ENCODE peak calls at places on chromosomes 11 and 22, in four cellular contexts. H, C, S and I are unnamed samples.
A peak's percentile ranks its signal among the peaks of the same experiment; 100 is the strongest.

GRCh38 chr11:95148421-95148820 is 58.8 kb downstream of the ENDOD1 start:
- DNase-seq in H (no peak), C (no peak), S (no peak), I (peak; percentile 46)

GRCh38 chr11:120236169-120237107 is 3.5 kb upstream of the POU2F3 start:
- DNase-seq in H (no peak), C (no peak), S (no peak), I (no peak)

GRCh38 chr11:33620423-33621120 is 80.1 kb downstream of the C11orf91 start:
- DNase-seq in H (no peak), C (no peak), S (no peak), I (no peak)

GRCh38 chr11:14357843-14358728 is 897 bp downstream of the RRAS2 start:
- DNase-seq in H (peak; percentile 74), C (peak; percentile 69), S (peak; percentile 67), I (peak; percentile 55)

GRCh38 chr22:30411780-30412179 is 13.8 kb upstream of the MTFP1 start:
- DNase-seq in H (no peak), C (no peak), S (no peak), I (no peak)

GRCh38 chr11:130390071-130390758 is 38.2 kb downstream of the ADAMTS8 start:
- DNase-seq in H (no peak), C (peak; percentile 68), S (no peak), I (no peak)

GRCh38 chr22:44311855-44312170 is 938 bp downstream of the SHISAL1 start:
- DNase-seq in H (no peak), C (no peak), S (no peak), I (no peak)

GRCh38 chr11:61961570-61962212 is 5.7 kb downstream of the FTH1 start:
- DNase-seq in H (peak; percentile 55), C (peak; percentile 70), S (no peak), I (no peak)

GRCh38 chr11:104534268-104534667 is 364.0 kb downstream of the CASP12 start:
- DNase-seq in H (no peak), C (no peak), S (no peak), I (no peak)

GRCh38 chr11:57885298-57886035 is 123.9 kb downstream of the CTNND1 start:
- DNase-seq in H (no peak), C (peak; percentile 10), S (no peak), I (peak; percentile 29)

GRCh38 chr11:47179655-47179991 is 2.9 kb upstream of the ARFGAP2 start:
- DNase-seq in H (no peak), C (no peak), S (peak; percentile 45), I (peak; percentile 66)

GRCh38 chr11:31643831-31644230 is 134.3 kb downstream of the ELP4 start:
- DNase-seq in H (no peak), C (no peak), S (no peak), I (no peak)

GRCh38 chr11:111364503-111364902 is 14.6 kb downstream of the POU2AF1 start:
- DNase-seq in H (no peak), C (no peak), S (no peak), I (no peak)

GRCh38 chr22:45308624-45309421 is 911 bp upstream of the FAM118A start:
- DNase-seq in H (peak; percentile 50), C (no peak), S (no peak), I (no peak)

GRCh38 chr22:27388090-27388600 is 413.4 kb downstream of the MN1 start:
- DNase-seq in H (no peak), C (no peak), S (no peak), I (no peak)

GRCh38 chr22:36435516-36436415 is 45.7 kb downstream of the TXN2 start:
- DNase-seq in H (no peak), C (peak; percentile 90), S (peak; percentile 76), I (no peak)

GRCh38 chr11:31995525-31996123 is 95.2 kb upstream of the RCN1 start:
- DNase-seq in H (no peak), C (peak; percentile 16), S (no peak), I (no peak)

GRCh38 chr11:93572621-93573020 is 29.4 kb upstream of the SMCO4 start:
- DNase-seq in H (no peak), C (no peak), S (no peak), I (no peak)

GRCh38 chr11:120180571-120181445 is 30.0 kb upstream of the OAF start:
- DNase-seq in H (no peak), C (no peak), S (no peak), I (no peak)

GRCh38 chr11:20647976-20648565 is 21.3 kb upstream of the NELL1 start:
- DNase-seq in H (no peak), C (peak; percentile 51), S (no peak), I (peak; percentile 31)

GRCh38 chr22:37244922-37245722 is 1.1 kb upstream of the RAC2 start:
- DNase-seq in H (no peak), C (no peak), S (no peak), I (no peak)

GRCh38 chr11:34380696-34381095 is 22.9 kb upstream of the ABTB2 start:
- DNase-seq in H (no peak), C (no peak), S (no peak), I (no peak)

GRCh38 chr22:45503816-45504702 is 1.4 kb downstream of the FBLN1 start:
- DNase-seq in H (peak; percentile 53), C (no peak), S (peak; percentile 46), I (no peak)

GRCh38 chr22:49297871-49298721 is 529.6 kb downstream of the BRD1 start:
- DNase-seq in H (no peak), C (no peak), S (no peak), I (no peak)

GRCh38 chr22:19776433-19777031 is 16.0 kb downstream of the TBX1 start:
- DNase-seq in H (no peak), C (no peak), S (peak; percentile 43), I (no peak)

GRCh38 chr11:61555051-61555969 is 25.6 kb downstream of the SYT7 start:
- DNase-seq in H (no peak), C (no peak), S (no peak), I (no peak)

GRCh38 chr11:57793711-57794110 is 32.1 kb downstream of the CTNND1 start:
- DNase-seq in H (no peak), C (no peak), S (no peak), I (no peak)

GRCh38 chr11:37124384-37124783 is 526.3 kb upstream of the RAG2 start:
- DNase-seq in H (no peak), C (no peak), S (no peak), I (no peak)

DNA sequence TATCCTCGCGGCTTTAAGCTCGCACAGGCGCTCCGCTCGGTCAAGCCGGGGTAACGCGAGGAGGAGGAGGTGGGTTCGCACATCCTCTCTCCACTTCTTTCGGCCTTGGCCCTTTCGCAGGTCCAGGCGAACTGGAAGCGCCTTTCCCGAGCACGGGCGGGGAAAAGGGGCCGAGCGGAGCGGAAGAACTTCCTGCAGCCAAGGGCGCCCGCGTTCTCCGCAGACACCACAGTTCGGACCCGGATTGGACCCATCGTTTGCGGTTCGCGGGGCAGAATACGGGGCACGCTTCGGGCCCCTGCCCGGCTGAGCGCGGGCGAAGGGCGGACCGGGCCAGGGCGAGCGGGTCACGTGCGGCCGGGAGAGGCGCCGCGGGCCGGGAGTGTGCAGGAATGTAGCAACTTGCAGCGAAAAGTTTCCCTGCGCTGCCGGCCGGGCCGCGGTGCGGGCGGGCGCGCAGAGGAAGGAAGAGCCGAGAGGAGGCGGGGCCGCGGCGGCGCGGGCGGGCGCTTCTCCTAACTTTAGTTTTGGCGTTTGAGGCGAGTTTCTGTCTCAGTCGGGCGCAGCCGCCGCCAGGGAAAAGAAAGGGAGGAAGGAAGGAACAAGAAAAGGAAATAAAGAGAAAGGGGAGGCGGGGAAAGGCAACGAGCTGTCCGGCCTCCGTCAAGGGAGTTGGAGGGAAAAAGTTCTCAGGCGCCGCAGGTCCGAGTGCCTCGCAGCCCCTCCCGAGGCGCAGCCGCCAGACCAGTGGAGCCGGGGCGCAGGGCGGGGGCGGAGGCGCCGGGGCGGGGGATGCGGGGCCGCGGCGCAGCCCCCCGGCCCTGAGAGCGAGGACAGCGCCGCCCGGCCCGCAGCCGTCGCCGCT is at the start of gene YAP1:
- DNase-seq in H (peak; percentile 94), C (peak; percentile 88), S (peak; percentile 91), I (peak; percentile 72)
- TF ChIP-seq POLR2A in H (peak; percentile 66), C (peak; percentile 40), S (peak; percentile 65), I (no peak)

GRCh38 chr22:40187389-40187788 is 9.7 kb downstream of the TNRC6B start:
- DNase-seq in H (no peak), C (no peak), S (no peak), I (no peak)
- TF ChIP-seq POLR2A in H (no peak), C (no peak), S (no peak), I (no peak)

DNA sequence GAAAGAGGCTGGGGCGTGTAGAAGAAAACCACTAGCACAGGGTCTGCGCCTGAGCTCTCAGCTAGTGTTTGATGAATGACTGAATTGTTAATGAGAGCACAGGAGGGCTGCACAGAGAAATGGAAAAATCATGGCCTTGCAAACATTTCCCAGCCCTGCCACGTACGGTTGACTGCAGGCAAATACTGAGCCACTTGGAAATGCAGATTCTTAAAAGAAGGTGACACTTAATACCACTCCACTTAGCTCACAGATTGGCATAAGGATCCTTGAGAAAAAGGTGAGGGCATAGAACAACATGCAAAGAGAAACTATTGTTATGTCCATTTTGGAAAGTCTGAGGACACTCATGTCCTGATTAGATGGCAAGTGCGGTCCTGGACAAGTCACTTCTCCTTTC is 148.7 kb downstream of the NXPE2 start:
- DNase-seq in H (no peak), C (no peak), S (no peak), I (no peak)
- TF ChIP-seq POLR2A in H (no peak), C (no peak), S (no peak), I (no peak)

GRCh38 chr11:68082478-68082877 is 38.7 kb downstream of the CHKA start:
- DNase-seq in H (no peak), C (no peak), S (no peak), I (no peak)

GRCh38 chr11:68081691-68082090 is 39.5 kb downstream of the CHKA start:
- DNase-seq in H (no peak), C (peak; percentile 85), S (peak; percentile 78), I (no peak)

GRCh38 chr11:68077617-68078592 is 39.1 kb downstream of the TCIRG1 start:
- DNase-seq in H (no peak), C (no peak), S (no peak), I (no peak)

DNA sequence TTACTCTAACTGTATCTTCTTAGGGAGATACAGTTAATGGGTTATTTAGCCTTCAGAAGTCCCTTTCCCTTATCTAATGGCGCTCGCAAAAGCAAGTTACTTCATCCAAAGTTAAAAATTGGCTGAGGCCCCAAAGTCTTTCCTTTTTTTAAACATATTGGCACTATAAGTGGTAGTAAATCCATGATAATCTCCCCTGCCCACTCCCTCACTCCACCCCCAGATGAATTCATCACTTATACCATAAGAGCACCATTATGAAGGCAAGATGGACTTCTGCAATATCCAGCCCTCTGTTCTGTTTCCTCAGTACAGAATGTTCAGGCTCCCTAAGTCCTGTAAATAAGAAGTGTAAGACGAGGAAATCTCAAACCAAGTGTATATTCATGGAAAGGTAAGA is 37.7 kb downstream of the CHKA start:
- DNase-seq in H (no peak), C (no peak), S (no peak), I (no peak)
- TF ChIP-seq POLR2A in H (no peak), C (no peak), S (no peak), I (no peak)

GRCh38 chr11:76320929-76321328 is 60.0 kb downstream of the THAP12 start:
- DNase-seq in H (no peak), C (no peak), S (no peak), I (no peak)

GRCh38 chr11:76321340-76321739 is 59.6 kb downstream of the THAP12 start:
- DNase-seq in H (no peak), C (peak; percentile 57), S (no peak), I (no peak)

GRCh38 chr11:76316726-76317125 is 64.2 kb downstream of the THAP12 start:
- DNase-seq in H (no peak), C (no peak), S (no peak), I (no peak)

GRCh38 chr11:76317296-76317695 is 63.6 kb downstream of the THAP12 start:
- DNase-seq in H (peak; percentile 42), C (no peak), S (no peak), I (no peak)

GRCh38 chr11:76318744-76319384 is 62.1 kb downstream of the THAP12 start:
- DNase-seq in H (peak; percentile 84), C (peak; percentile 87), S (peak; percentile 86), I (peak; percentile 74)
- TF ChIP-seq POLR2A in H (no peak), C (no peak), S (no peak), I (no peak)